ENCODE peak calls at places on chromosomes 2 and 18, in ten cellular contexts. One of them, this sample, is unnamed. For H3K4me1, the result is how much of the 10 kb centered on the place peaks cover.

GRCh38 chr2:8138525-8138922 is 543.3 kb upstream of the ID2 start:
- DNase-seq in spleen: no peak
- DNase-seq in fibroblast of lung: no peak
- DNase-seq in DND-41: no peak
- DNase-seq in PC-9: no peak
- DNase-seq in tibial artery: no peak
- DNase-seq in ovary: no peak
- DNase-seq in sigmoid colon: no peak
- DNase-seq in uterus: no peak
- DNase-seq in hepatocyte: no peak
- DNase-seq in this sample: no peak

GRCh38 chr18:21991897-21992296 is 177.5 kb upstream of the GATA6 start:
- DNase-seq in sigmoid colon: no peak
- DNase-seq in hepatocyte: peak
- DNase-seq in ovary: no peak
- DNase-seq in fibroblast of lung: no peak
- DNase-seq in DND-41: no peak
- DNase-seq in PC-9: no peak
- DNase-seq in tibial artery: no peak
- DNase-seq in uterus: no peak
- DNase-seq in spleen: no peak
- DNase-seq in this sample: no peak

GRCh38 chr2:208064220-208064951 is 39.1 kb upstream of the PLEKHM3 start:
- DNase-seq in ovary: no peak
- DNase-seq in tibial artery: no peak
- DNase-seq in sigmoid colon: no peak
- DNase-seq in DND-41: no peak
- DNase-seq in uterus: no peak
- DNase-seq in fibroblast of lung: peak
- DNase-seq in spleen: no peak
- DNase-seq in hepatocyte: no peak
- DNase-seq in PC-9: peak
- DNase-seq in this sample: no peak

GRCh38 chr2:207934720-207935119 is 90.6 kb downstream of the PLEKHM3 start:
- DNase-seq in tibial artery: no peak
- DNase-seq in ovary: no peak
- DNase-seq in DND-41: no peak
- DNase-seq in hepatocyte: no peak
- DNase-seq in fibroblast of lung: no peak
- DNase-seq in spleen: no peak
- DNase-seq in uterus: no peak
- DNase-seq in sigmoid colon: no peak
- DNase-seq in PC-9: no peak
- DNase-seq in this sample: no peak

GRCh38 chr18:67232406-67232805 is 284.1 kb downstream of the DSEL start:
- DNase-seq in ovary: no peak
- DNase-seq in DND-41: no peak
- DNase-seq in sigmoid colon: no peak
- DNase-seq in PC-9: no peak
- DNase-seq in uterus: no peak
- DNase-seq in tibial artery: no peak
- DNase-seq in hepatocyte: no peak
- DNase-seq in fibroblast of lung: peak
- DNase-seq in spleen: no peak
- DNase-seq in this sample: no peak

GRCh38 chr2:212547716-212548458 is 9.3 kb upstream of the ERBB4 start:
- DNase-seq in DND-41: no peak
- DNase-seq in sigmoid colon: no peak
- DNase-seq in ovary: no peak
- DNase-seq in spleen: no peak
- DNase-seq in tibial artery: no peak
- DNase-seq in PC-9: no peak
- DNase-seq in hepatocyte: no peak
- DNase-seq in uterus: no peak
- DNase-seq in fibroblast of lung: no peak
- DNase-seq in this sample: no peak

GRCh38 chr2:235551965-235552364 is 58.1 kb downstream of the AGAP1 start:
- DNase-seq in PC-9: peak
- DNase-seq in ovary: peak
- DNase-seq in hepatocyte: peak
- DNase-seq in DND-41: no peak
- DNase-seq in uterus: no peak
- DNase-seq in tibial artery: no peak
- DNase-seq in fibroblast of lung: peak
- DNase-seq in sigmoid colon: no peak
- DNase-seq in spleen: peak
- DNase-seq in this sample: no peak

GRCh38 chr2:218582085-218582484 is 13.4 kb downstream of the CNOT9 start:
- DNase-seq in hepatocyte: no peak
- DNase-seq in spleen: no peak
- DNase-seq in ovary: no peak
- DNase-seq in tibial artery: no peak
- DNase-seq in DND-41: no peak
- DNase-seq in PC-9: peak
- DNase-seq in fibroblast of lung: peak
- DNase-seq in uterus: no peak
- DNase-seq in sigmoid colon: no peak
- DNase-seq in this sample: no peak

GRCh38 chr18:62339106-62339988 is 14.2 kb downstream of the TNFRSF11A start:
- DNase-seq in tibial artery: no peak
- DNase-seq in fibroblast of lung: peak
- DNase-seq in PC-9: peak
- DNase-seq in spleen: no peak
- DNase-seq in hepatocyte: peak
- DNase-seq in DND-41: no peak
- DNase-seq in ovary: no peak
- DNase-seq in sigmoid colon: no peak
- DNase-seq in uterus: no peak
- DNase-seq in this sample: no peak

GRCh38 chr2:30127016-30127893 is 19.6 kb upstream of the YPEL5 start:
- DNase-seq in DND-41: no peak
- DNase-seq in tibial artery: no peak
- DNase-seq in spleen: no peak
- DNase-seq in PC-9: peak
- DNase-seq in fibroblast of lung: peak
- DNase-seq in hepatocyte: no peak
- DNase-seq in uterus: no peak
- DNase-seq in ovary: no peak
- DNase-seq in sigmoid colon: no peak
- DNase-seq in this sample: no peak

GRCh38 chr18:55316615-55317184 is 271.3 kb downstream of the TCF4 start:
- DNase-seq in spleen: no peak
- DNase-seq in uterus: no peak
- DNase-seq in tibial artery: no peak
- DNase-seq in ovary: no peak
- DNase-seq in DND-41: no peak
- DNase-seq in PC-9: no peak
- DNase-seq in fibroblast of lung: no peak
- DNase-seq in sigmoid colon: no peak
- DNase-seq in hepatocyte: no peak
- DNase-seq in this sample: no peak

GRCh38 chr2:55970506-55970905 is 46.9 kb upstream of the EFEMP1 start:
- DNase-seq in ovary: no peak
- DNase-seq in uterus: no peak
- DNase-seq in tibial artery: no peak
- DNase-seq in DND-41: no peak
- DNase-seq in PC-9: no peak
- DNase-seq in sigmoid colon: no peak
- DNase-seq in spleen: no peak
- DNase-seq in fibroblast of lung: no peak
- DNase-seq in hepatocyte: no peak
- DNase-seq in this sample: no peak

GRCh38 chr18:39825485-39825884 is 2129.5 kb upstream of the PIK3C3 start:
- DNase-seq in spleen: no peak
- DNase-seq in uterus: no peak
- DNase-seq in hepatocyte: no peak
- DNase-seq in sigmoid colon: no peak
- DNase-seq in fibroblast of lung: no peak
- DNase-seq in DND-41: no peak
- DNase-seq in PC-9: no peak
- DNase-seq in tibial artery: no peak
- DNase-seq in ovary: no peak
- DNase-seq in this sample: no peak

GRCh38 chr2:60899230-60899891 is 18.0 kb downstream of the REL start:
- DNase-seq in spleen: no peak
- DNase-seq in fibroblast of lung: no peak
- DNase-seq in hepatocyte: no peak
- DNase-seq in DND-41: no peak
- DNase-seq in sigmoid colon: no peak
- DNase-seq in uterus: no peak
- DNase-seq in ovary: no peak
- DNase-seq in tibial artery: no peak
- DNase-seq in PC-9: no peak
- DNase-seq in this sample: no peak

GRCh38 chr2:203562283-203562682 is 27.2 kb upstream of the RAPH1 start:
- DNase-seq in ovary: no peak
- DNase-seq in tibial artery: no peak
- DNase-seq in PC-9: no peak
- DNase-seq in sigmoid colon: no peak
- DNase-seq in spleen: no peak
- DNase-seq in fibroblast of lung: no peak
- DNase-seq in uterus: no peak
- DNase-seq in DND-41: no peak
- DNase-seq in hepatocyte: peak
- DNase-seq in this sample: no peak

GRCh38 chr2:1916881-1917280 is 172.6 kb upstream of the PXDN start:
- DNase-seq in PC-9: no peak
- DNase-seq in fibroblast of lung: no peak
- DNase-seq in spleen: no peak
- DNase-seq in uterus: no peak
- DNase-seq in hepatocyte: no peak
- DNase-seq in ovary: no peak
- DNase-seq in tibial artery: no peak
- DNase-seq in DND-41: no peak
- DNase-seq in sigmoid colon: no peak
- DNase-seq in this sample: no peak

GRCh38 chr2:60351802-60352201 is 201.7 kb downstream of the BCL11A start:
- DNase-seq in tibial artery: no peak
- DNase-seq in ovary: no peak
- DNase-seq in fibroblast of lung: no peak
- DNase-seq in sigmoid colon: no peak
- DNase-seq in spleen: peak
- DNase-seq in hepatocyte: no peak
- DNase-seq in PC-9: no peak
- DNase-seq in DND-41: no peak
- DNase-seq in uterus: no peak
- DNase-seq in this sample: no peak

GRCh38 chr2:116510117-116510671 is 1304.3 kb upstream of the DDX18 start:
- DNase-seq in fibroblast of lung: no peak
- DNase-seq in DND-41: no peak
- DNase-seq in spleen: no peak
- DNase-seq in PC-9: peak
- DNase-seq in ovary: no peak
- DNase-seq in tibial artery: no peak
- DNase-seq in hepatocyte: peak
- DNase-seq in sigmoid colon: no peak
- DNase-seq in uterus: no peak
- DNase-seq in this sample: no peak
- TF ChIP-seq CTCF in fibroblast of lung: no peak
- TF ChIP-seq CTCF in DND-41: peak
- TF ChIP-seq CTCF in spleen: no peak
- TF ChIP-seq CTCF in PC-9: peak
- TF ChIP-seq CTCF in ovary: no peak
- TF ChIP-seq CTCF in tibial artery: no peak
- TF ChIP-seq CTCF in hepatocyte: peak
- TF ChIP-seq CTCF in sigmoid colon: no peak
- TF ChIP-seq CTCF in uterus: no peak
- TF ChIP-seq CTCF in this sample: no peak

GRCh38 chr2:11744631-11745394 is 1.6 kb upstream of the LPIN1 start:
- DNase-seq in fibroblast of lung: peak
- DNase-seq in spleen: peak
- DNase-seq in hepatocyte: peak
- DNase-seq in uterus: peak
- DNase-seq in DND-41: peak
- DNase-seq in tibial artery: no peak
- DNase-seq in PC-9: peak
- DNase-seq in ovary: peak
- DNase-seq in sigmoid colon: peak
- DNase-seq in this sample: peak

GRCh38 chr2:11743531-11743815 is 3.0 kb upstream of the LPIN1 start:
- DNase-seq in PC-9: no peak
- DNase-seq in hepatocyte: no peak
- DNase-seq in uterus: no peak
- DNase-seq in fibroblast of lung: no peak
- DNase-seq in spleen: no peak
- DNase-seq in DND-41: no peak
- DNase-seq in sigmoid colon: no peak
- DNase-seq in tibial artery: no peak
- DNase-seq in ovary: no peak
- DNase-seq in this sample: no peak

GRCh38 chr2:11742317-11742701 is 4.1 kb upstream of the LPIN1 start:
- DNase-seq in ovary: no peak
- DNase-seq in spleen: no peak
- DNase-seq in PC-9: no peak
- DNase-seq in tibial artery: no peak
- DNase-seq in hepatocyte: no peak
- DNase-seq in fibroblast of lung: no peak
- DNase-seq in uterus: no peak
- DNase-seq in DND-41: no peak
- DNase-seq in sigmoid colon: no peak
- DNase-seq in this sample: no peak

GRCh38 chr2:11742702-11743530 is 3.5 kb upstream of the LPIN1 start:
- DNase-seq in ovary: no peak
- DNase-seq in tibial artery: no peak
- DNase-seq in sigmoid colon: no peak
- DNase-seq in spleen: no peak
- DNase-seq in PC-9: no peak
- DNase-seq in uterus: no peak
- DNase-seq in hepatocyte: no peak
- DNase-seq in fibroblast of lung: no peak
- DNase-seq in DND-41: no peak
- DNase-seq in this sample: no peak

GRCh38 chr2:11743846-11744553 is 2.4 kb upstream of the LPIN1 start:
- DNase-seq in tibial artery: peak
- DNase-seq in fibroblast of lung: peak
- DNase-seq in PC-9: peak
- DNase-seq in DND-41: peak
- DNase-seq in hepatocyte: peak
- DNase-seq in ovary: peak
- DNase-seq in uterus: peak
- DNase-seq in spleen: peak
- DNase-seq in sigmoid colon: peak
- DNase-seq in this sample: peak
- H3K4me3 ChIP-seq in tibial artery: peak
- H3K4me3 ChIP-seq in fibroblast of lung: peak
- H3K4me3 ChIP-seq in PC-9: peak
- H3K4me3 ChIP-seq in DND-41: peak
- H3K4me3 ChIP-seq in hepatocyte: no peak
- H3K4me3 ChIP-seq in ovary: no peak
- H3K4me3 ChIP-seq in uterus: no peak
- H3K4me3 ChIP-seq in spleen: peak
- H3K4me3 ChIP-seq in sigmoid colon: peak
- H3K4me3 ChIP-seq in this sample: peak

GRCh38 chr2:113282747-113283533 is 4.2 kb upstream of the PAX8 start:
- DNase-seq in fibroblast of lung: peak
- DNase-seq in ovary: no peak
- DNase-seq in tibial artery: peak
- DNase-seq in PC-9: peak
- DNase-seq in spleen: peak
- DNase-seq in uterus: no peak
- DNase-seq in sigmoid colon: no peak
- DNase-seq in DND-41: no peak
- DNase-seq in hepatocyte: peak
- DNase-seq in this sample: peak
- H3K4me1 ChIP-seq in fibroblast of lung: under half
- H3K4me1 ChIP-seq in ovary: under half
- H3K4me1 ChIP-seq in tibial artery: under half
- H3K4me1 ChIP-seq in PC-9: half or more
- H3K4me1 ChIP-seq in spleen: under half
- H3K4me1 ChIP-seq in uterus: under half
- H3K4me1 ChIP-seq in sigmoid colon: under half
- H3K4me1 ChIP-seq in DND-41: under half
- H3K4me1 ChIP-seq in hepatocyte: under half
- H3K4me1 ChIP-seq in this sample: under half

GRCh38 chr2:239264838-239265651 is 135.8 kb downstream of the HDAC4 start:
- DNase-seq in sigmoid colon: peak
- DNase-seq in ovary: no peak
- DNase-seq in spleen: peak
- DNase-seq in DND-41: peak
- DNase-seq in PC-9: peak
- DNase-seq in fibroblast of lung: peak
- DNase-seq in hepatocyte: peak
- DNase-seq in uterus: no peak
- DNase-seq in tibial artery: no peak
- DNase-seq in this sample: peak
- TF ChIP-seq CTCF in sigmoid colon: no peak
- TF ChIP-seq CTCF in ovary: no peak
- TF ChIP-seq CTCF in spleen: peak
- TF ChIP-seq CTCF in DND-41: peak
- TF ChIP-seq CTCF in PC-9: no peak
- TF ChIP-seq CTCF in fibroblast of lung: no peak
- TF ChIP-seq CTCF in hepatocyte: no peak
- TF ChIP-seq CTCF in uterus: no peak
- TF ChIP-seq CTCF in tibial artery: no peak
- TF ChIP-seq CTCF in this sample: no peak